ENCODE peak calls at places on chromosome 12, in six cellular contexts. Q, H, C, S, L and R are unnamed samples.

GRCh38 chr12:91419809-91420208 is 237.2 kb upstream of the DCN start:
- DNase-seq in Q (no peak), H (no peak), C (no peak), S (no peak), L (no peak), R (no peak)

GRCh38 chr12:1855241-1855640 is 34.9 kb downstream of the LRTM2 start:
- DNase-seq in Q (peak; percentile 9), H (no peak), C (peak; percentile 46), S (no peak), L (no peak), R (peak; percentile 11)

GRCh38 chr12:54571166-54571856 is 17.1 kb downstream of the PPP1R1A start:
- DNase-seq in Q (no peak), H (no peak), C (peak; percentile 71), S (no peak), L (peak; percentile 6), R (peak; percentile 42)

GRCh38 chr12:75724913-75725312 is 213.5 kb upstream of the KRR1 start:
- DNase-seq in Q (peak; percentile 92), H (no peak), C (no peak), S (no peak), L (peak; percentile 92), R (no peak)

GRCh38 chr12:26274441-26275312 is 79.3 kb downstream of the SSPN start:
- DNase-seq in Q (peak; percentile 100), H (peak; percentile 75), C (peak; percentile 96), S (peak; percentile 17), L (peak; percentile 100), R (no peak)

GRCh38 chr12:71007025-71007424 is 86.5 kb upstream of the PTPRR start:
- DNase-seq in Q (no peak), H (no peak), C (peak; percentile 75), S (no peak), L (no peak), R (no peak)

GRCh38 chr12:14960548-14961465 is 594 bp downstream of the ARHGDIB start:
- DNase-seq in Q (peak; percentile 36), H (peak; percentile 78), C (no peak), S (no peak), L (no peak), R (no peak)

GRCh38 chr12:70221626-70222025 is 21.6 kb upstream of the CNOT2 start:
- DNase-seq in Q (no peak), H (no peak), C (no peak), S (no peak), L (no peak), R (no peak)

GRCh38 chr12:56836317-56836716 is 73.2 kb downstream of the HSD17B6 start:
- DNase-seq in Q (no peak), H (peak; percentile 60), C (peak; percentile 32), S (no peak), L (peak; percentile 42), R (no peak)

GRCh38 chr12:132356686-132357622 is 27.6 kb upstream of the GALNT9 start:
- DNase-seq in Q (peak; percentile 16), H (no peak), C (peak; percentile 63), S (peak; percentile 17), L (no peak), R (no peak)

GRCh38 chr12:62724947-62725447 is 210.0 kb downstream of the PPM1H start:
- DNase-seq in Q (peak; percentile 96), H (peak; percentile 97), C (peak; percentile 98), S (peak; percentile 73), L (peak; percentile 94), R (peak; percentile 58)

GRCh38 chr12:64608901-64609542 is 1.3 kb upstream of the RASSF3 start:
- DNase-seq in Q (peak; percentile 68), H (peak; percentile 89), C (peak; percentile 80), S (no peak), L (peak; percentile 80), R (no peak)

DNA sequence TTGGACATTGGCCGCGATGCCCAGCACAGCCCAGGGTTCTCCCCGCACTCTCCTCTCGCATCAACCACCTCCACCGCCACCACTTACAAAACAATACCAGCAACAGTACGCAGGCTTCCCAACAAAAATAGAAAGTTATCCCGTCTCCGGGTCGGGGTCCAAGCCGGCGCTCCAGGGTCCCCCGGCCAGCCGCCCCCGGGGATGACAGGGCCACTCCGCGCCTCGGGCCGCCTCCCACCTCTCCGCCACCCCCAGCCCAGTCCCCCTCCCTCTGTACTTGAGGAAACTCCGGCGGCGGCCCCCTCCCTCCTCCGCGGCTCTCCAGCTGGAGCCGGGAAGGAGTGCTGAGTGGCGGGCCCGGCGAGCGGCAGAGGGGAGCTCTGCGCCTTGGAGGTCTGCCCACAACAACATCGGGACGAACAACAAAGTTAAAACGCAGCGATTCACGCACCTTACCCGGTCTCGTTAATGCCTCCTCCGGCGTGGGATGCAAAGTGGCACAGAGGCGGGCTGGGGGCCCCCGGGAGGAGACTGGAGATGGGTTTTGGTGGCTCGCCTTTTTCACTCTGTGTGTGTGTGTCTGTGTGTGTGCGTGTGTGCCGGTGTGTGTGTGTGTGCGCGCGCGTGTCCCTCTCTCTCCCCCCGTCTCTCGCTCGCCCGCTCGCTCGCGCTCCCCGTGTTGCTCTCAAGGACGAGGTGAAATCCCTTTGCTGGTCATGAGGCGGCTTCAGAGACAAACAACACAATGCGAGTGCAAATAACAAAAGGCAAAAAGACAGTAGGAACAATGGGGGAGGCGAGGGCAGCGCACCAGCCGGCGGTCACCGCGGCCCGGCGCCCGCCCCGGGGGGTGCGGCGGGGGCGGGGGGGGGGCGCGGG is 386.8 kb downstream of the BCAT1 start:
- DNase-seq in Q (peak; percentile 62), H (peak; percentile 25), C (peak; percentile 93), S (no peak), L (peak; percentile 83), R (peak; percentile 71)
- H3K4me3 ChIP-seq in Q (peak overlapping the region; percentile 98), H (peak overlapping the region; percentile 86), C (peak overlapping the region; percentile 27), S (peak overlapping the region; percentile 88), L (peak overlapping the region; percentile 89), R (peak overlapping the region; percentile 69)

GRCh38 chr12:16358896-16359295 is 11.5 kb downstream of the MGST1 start:
- DNase-seq in Q (peak; percentile 34), H (no peak), C (no peak), S (no peak), L (peak; percentile 26), R (no peak)

GRCh38 chr12:16362550-16362949 is 15.1 kb downstream of the MGST1 start:
- DNase-seq in Q (no peak), H (no peak), C (no peak), S (no peak), L (no peak), R (no peak)

GRCh38 chr12:16359512-16360491 is 12.4 kb downstream of the MGST1 start:
- DNase-seq in Q (peak; percentile 47), H (peak; percentile 84), C (peak; percentile 78), S (peak; percentile 41), L (peak; percentile 61), R (peak; percentile 50)

GRCh38 chr12:16361142-16361783 is 13.8 kb downstream of the MGST1 start:
- DNase-seq in Q (no peak), H (peak; percentile 49), C (no peak), S (no peak), L (no peak), R (no peak)
- H4K8ac ChIP-seq in Q (no peak overlapping the region), H (no peak overlapping the region), C (no peak overlapping the region), S (no peak overlapping the region), L (no peak overlapping the region), R (no peak overlapping the region)

DNA sequence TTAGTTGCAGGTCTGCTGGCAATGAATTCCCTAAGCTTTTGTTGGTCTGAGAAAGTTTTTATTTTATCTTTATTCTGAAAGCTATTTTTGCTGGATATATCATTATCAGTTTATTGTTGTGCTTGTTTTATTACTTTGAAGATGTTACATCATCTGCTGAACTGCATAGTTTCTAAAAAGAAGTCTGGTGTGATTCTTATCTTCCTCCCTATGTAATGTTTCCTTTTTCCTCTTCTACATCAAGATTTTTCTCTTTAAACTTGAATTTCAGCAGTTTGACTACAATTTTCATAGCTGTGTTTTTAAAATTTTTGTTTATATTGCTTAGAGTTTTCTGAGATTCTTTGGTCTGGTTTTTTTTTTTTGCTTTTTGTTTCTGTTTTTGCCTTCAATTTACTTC is 137.1 kb upstream of the PMCH start:
- DNase-seq in Q (no peak), H (peak; percentile 48), C (no peak), S (no peak), L (no peak), R (no peak)
- H3K4me3 ChIP-seq in Q (no peak overlapping the region), H (no peak overlapping the region), C (no peak overlapping the region), S (no peak overlapping the region), L (no peak overlapping the region), R (no peak overlapping the region)

GRCh38 chr12:53004178-53004577 is 2.1 kb upstream of the EIF4B start:
- DNase-seq in Q (no peak), H (peak; percentile 54), C (peak; percentile 90), S (no peak), L (no peak), R (no peak)

GRCh38 chr12:53006810-53007742 is 820 bp downstream of the EIF4B start:
- DNase-seq in Q (peak; percentile 55), H (peak; percentile 74), C (peak; percentile 91), S (no peak), L (peak; percentile 79), R (peak; percentile 66)

GRCh38 chr12:53005215-53005985 is 856 bp upstream of the EIF4B start:
- DNase-seq in Q (no peak), H (peak; percentile 16), C (peak; percentile 48), S (no peak), L (peak; percentile 22), R (peak; percentile 35)

GRCh38 chr12:53004582-53004981 is 1.7 kb upstream of the EIF4B start:
- DNase-seq in Q (peak; percentile 24), H (no peak), C (peak; percentile 78), S (no peak), L (peak; percentile 69), R (no peak)

DNA sequence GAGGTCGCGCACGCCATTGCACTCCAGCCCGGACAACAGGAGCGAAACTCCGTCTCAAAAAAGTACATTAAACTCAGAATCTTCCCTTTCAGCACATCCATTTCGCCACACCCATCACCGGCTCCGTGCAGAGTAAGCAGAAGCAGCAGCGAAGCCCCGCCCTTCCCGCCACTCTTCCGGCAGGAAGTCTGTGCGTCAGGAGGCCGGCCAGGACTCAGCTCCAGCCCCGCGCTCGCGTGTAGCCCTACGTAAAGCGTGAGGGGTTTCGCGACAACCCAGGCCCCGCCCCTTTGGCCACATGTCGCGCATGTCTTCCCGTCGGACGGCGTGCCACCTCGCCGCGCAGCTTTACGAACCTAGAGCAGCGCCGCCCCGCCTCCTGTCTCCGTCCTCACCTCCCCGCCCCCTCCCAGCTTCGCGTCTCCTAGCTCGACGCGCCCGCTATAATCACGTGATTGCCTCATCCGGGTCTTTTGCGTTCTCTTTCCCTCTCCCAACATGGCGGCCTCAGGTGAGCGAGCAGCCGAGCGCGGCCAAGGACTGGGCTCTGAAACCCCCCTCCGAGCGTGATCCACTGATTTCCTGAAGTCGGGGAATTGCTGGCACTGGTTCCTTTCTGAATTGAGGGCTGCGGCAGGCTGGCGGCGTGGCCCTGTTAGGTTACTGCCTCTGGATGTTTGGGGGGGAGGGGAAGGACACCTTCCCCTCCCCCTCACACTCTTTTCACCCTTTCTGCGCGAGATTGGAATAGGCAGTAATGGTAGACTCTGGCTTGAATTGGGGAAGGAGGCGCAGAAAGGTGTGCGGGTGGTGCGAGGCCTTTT is at the start of gene EIF4B:
- DNase-seq in Q (peak; percentile 100), H (peak; percentile 100), C (peak; percentile 100), S (peak; percentile 100), L (peak; percentile 100), R (peak; percentile 99)
- H4K8ac ChIP-seq in Q (peak within 1 kb of the TSS; percentile 98), H (peak within 1 kb of the TSS; percentile 96), C (peak within 1 kb of the TSS; percentile 84), S (peak within 1 kb of the TSS; percentile 99), L (peak within 1 kb of the TSS; percentile 95), R (peak within 1 kb of the TSS; percentile 68)